ENCODE peak calls at places on chromosomes 11 and 22, in six cellular contexts. E is GM12878; M is kidney; N is stimulated activated CD4-positive, alpha-beta T cell treated with anti-CD3 and anti-CD28 coated beads, Interleukin-2, amount 100 ng/mL, for 24 hours; L is GM19239; O is fibroblast of the aortic adventitia. S is an unnamed sample.

GRCh38 chr11:57341250-57341808 is 3.2 kb downstream of the P2RX3 start:
- DNase-seq in E (no peak), M (no peak), N (no peak), L (no peak), O (no peak), S (no peak)

GRCh38 chr11:926341-926916 is 759 bp downstream of the AP2A2 start:
- DNase-seq in E (no peak), M (no peak), N (no peak), L (no peak), O (peak; percentile 65), S (peak; percentile 81)

GRCh38 chr11:128711136-128711535 is 17.3 kb downstream of the FLI1 start:
- DNase-seq in E (no peak), M (no peak), N (no peak), L (no peak), O (peak; percentile 83), S (no peak)

GRCh38 chr11:95699631-95700470 is 89.7 kb downstream of the FAM76B start:
- DNase-seq in E (no peak), M (no peak), N (no peak), L (no peak), O (peak; percentile 76), S (no peak)

GRCh38 chr11:113567097-113567496 is 91.9 kb upstream of the DRD2 start:
- DNase-seq in E (no peak), M (no peak), N (no peak), L (no peak), O (no peak), S (no peak)

GRCh38 chr22:48488611-48489456 is 1338.8 kb downstream of the BRD1 start:
- DNase-seq in E (no peak), M (no peak), N (no peak), L (no peak), O (no peak), S (no peak)

GRCh38 chr11:127049486-127049885 is 48.9 kb upstream of the KIRREL3 start:
- DNase-seq in E (no peak), M (no peak), N (no peak), L (no peak), O (no peak), S (no peak)

GRCh38 chr11:72617080-72617744 is 57.0 kb downstream of the PDE2A start:
- DNase-seq in E (no peak), M (no peak), N (no peak), L (no peak), O (peak; percentile 33), S (peak; percentile 43)

GRCh38 chr11:102061276-102061675 is 14.0 kb downstream of the CFAP300 start:
- DNase-seq in E (no peak), M (no peak), N (no peak), L (no peak), O (peak; percentile 6), S (no peak)